ENCODE peak calls at places on chromosome X, in four cellular contexts. A, Y, H and F are unnamed samples.

GRCh38 chrX:48715876-48716502 is 19.5 kb downstream of the SUV39H1 start:
- DNase-seq in A (no peak), Y (no peak), H (no peak), F (no peak)

GRCh38 chrX:47458528-47458927 is 24.5 kb downstream of the ZNF41 start:
- DNase-seq in A (no peak), Y (no peak), H (no peak), F (no peak)

GRCh38 chrX:136866337-136867095 is 14.0 kb downstream of the RBMX start:
- DNase-seq in A (peak), Y (no peak), H (no peak), F (peak)

GRCh38 chrX:47047989-47048388 is 30.3 kb upstream of the RGN start:
- DNase-seq in A (no peak), Y (no peak), H (no peak), F (no peak)

GRCh38 chrX:149825424-149825823 is 43.7 kb downstream of the MAGEA9 start:
- DNase-seq in A (peak), Y (peak), H (peak), F (peak)

GRCh38 chrX:9786839-9787635 is 808 bp downstream of the SHROOM2 start:
- DNase-seq in A (no peak), Y (no peak), H (peak), F (peak)

GRCh38 chrX:151742311-151742710 is 7.8 kb downstream of the CNGA2 start:
- DNase-seq in A (no peak), Y (no peak), H (no peak), F (no peak)

GRCh38 chrX:134364711-134365110 is 95.3 kb upstream of the HPRT1 start:
- DNase-seq in A (no peak), Y (no peak), H (no peak), F (no peak)

GRCh38 chrX:21990812-21991211 is 41.3 kb upstream of the PHEX start:
- DNase-seq in A (no peak), Y (no peak), H (no peak), F (no peak)

GRCh38 chrX:24026403-24026801 is 584 bp downstream of the KLHL15 start:
- DNase-seq in A (no peak), Y (no peak), H (no peak), F (peak)

GRCh38 chrX:6266041-6266440 is 37.4 kb upstream of the NLGN4X start:
- DNase-seq in A (no peak), Y (no peak), H (no peak), F (no peak)

GRCh38 chrX:120452131-120452530 is 17.0 kb downstream of the LAMP2 start:
- DNase-seq in A (peak), Y (peak), H (peak), F (peak)

GRCh38 chrX:11193035-11193469 is 81.9 kb downstream of the HCCS start:
- DNase-seq in A (no peak), Y (no peak), H (no peak), F (no peak)

GRCh38 chrX:18146954-18147353 is 73.7 kb downstream of the BEND2 start:
- DNase-seq in A (peak), Y (peak), H (peak), F (peak)

GRCh38 chrX:108122748-108123147 is 31.2 kb downstream of the ATG4A start:
- DNase-seq in A (no peak), Y (no peak), H (no peak), F (no peak)

GRCh38 chrX:100593142-100593541 is 8.4 kb downstream of the TNMD start:
- DNase-seq in A (no peak), Y (no peak), H (no peak), F (no peak)

GRCh38 chrX:34382416-34382815 is 250.3 kb upstream of the FAM47A start:
- DNase-seq in A (no peak), Y (no peak), H (no peak), F (no peak)

GRCh38 chrX:37462346-37462745 is 109.1 kb upstream of the LANCL3 start:
- DNase-seq in A (no peak), Y (no peak), H (no peak), F (peak)

GRCh38 chrX:119228506-119229290 is 7.4 kb upstream of the PGRMC1 start:
- DNase-seq in A (no peak), Y (no peak), H (no peak), F (no peak)

GRCh38 chrX:63101879-63102620 is 249.1 kb downstream of the SPIN4 start:
- DNase-seq in A (no peak), Y (no peak), H (no peak), F (no peak)

GRCh38 chrX:87078231-87078630 is 439.4 kb upstream of the KLHL4 start:
- DNase-seq in A (no peak), Y (no peak), H (no peak), F (no peak)

GRCh38 chrX:112840382-112841113 is at the start of gene AMOT:
- DNase-seq in A (peak), Y (peak), H (peak), F (peak)

GRCh38 chrX:152958047-152958446 is 35.9 kb downstream of the PNMA5 start:
- DNase-seq in A (no peak), Y (no peak), H (no peak), F (peak)

GRCh38 chrX:24153175-24153795 is 3.8 kb downstream of the ZFX start:
- DNase-seq in A (no peak), Y (no peak), H (peak), F (peak)

GRCh38 chrX:44244008-44244407 is 99.5 kb downstream of the EFHC2 start:
- DNase-seq in A (no peak), Y (no peak), H (no peak), F (peak)

GRCh38 chrX:151543706-151544105 is 19.8 kb upstream of the PASD1 start:
- DNase-seq in A (peak), Y (no peak), H (no peak), F (no peak)

GRCh38 chrX:36383491-36383890 is 464.0 kb downstream of the CFAP47 start:
- DNase-seq in A (no peak), Y (no peak), H (no peak), F (no peak)

GRCh38 chrX:50827996-50828395 is 14.0 kb upstream of the SHROOM4 start:
- DNase-seq in A (no peak), Y (no peak), H (no peak), F (no peak)

GRCh38 chrX:56026816-56027215 is 205.3 kb upstream of the KLF8 start:
- DNase-seq in A (no peak), Y (no peak), H (no peak), F (no peak)

GRCh38 chrX:13968198-13968597 is 61.5 kb downstream of the GEMIN8 start:
- DNase-seq in A (no peak), Y (no peak), H (no peak), F (no peak)

GRCh38 chrX:154058207-154058997 is 38.7 kb upstream of the IRAK1 start:
- DNase-seq in A (no peak), Y (no peak), H (no peak), F (no peak)
- TF ChIP-seq CREB1 in A (no peak), Y (no peak), H (no peak), F (no peak)

GRCh38 chrX:39149761-39150160 is 348.5 kb downstream of the MID1IP1 start:
- DNase-seq in A (peak), Y (peak), H (peak), F (peak)
- TF ChIP-seq CREB1 in A (no peak), Y (no peak), H (no peak), F (no peak)

DNA sequence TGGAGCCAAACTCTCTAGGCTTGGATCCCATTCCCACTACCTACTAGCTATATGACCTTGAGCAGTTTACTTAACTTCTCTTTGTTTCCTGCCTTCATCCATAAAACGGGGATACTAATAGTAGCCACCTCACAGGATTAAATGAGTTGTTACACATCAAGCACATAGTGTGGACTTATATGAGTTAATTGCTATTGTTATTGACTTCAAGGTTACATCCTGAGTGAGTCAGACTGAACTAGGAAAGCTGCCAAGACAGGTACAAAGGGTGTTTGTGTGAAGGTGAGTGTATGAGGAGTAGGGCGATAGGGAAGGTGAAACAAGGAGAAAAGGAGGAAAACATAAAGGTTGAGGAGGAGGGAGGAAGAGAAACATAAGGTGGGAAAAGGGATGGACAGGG is 32.2 kb downstream of the TFDP3 start:
- DNase-seq in A (peak), Y (no peak), H (no peak), F (no peak)
- TF ChIP-seq CREB1 in A (no peak), Y (no peak), H (no peak), F (no peak)

GRCh38 chrX:111467896-111468295 is 43.5 kb upstream of the SERTM2 start:
- DNase-seq in A (no peak), Y (no peak), H (no peak), F (no peak)
- TF ChIP-seq CREB1 in A (no peak), Y (no peak), H (no peak), F (no peak)